ENCODE peak calls at places on chromosomes 1 and 21, in ten cellular contexts. V, E, D, P, H, Y, Q, W, K and L are unnamed samples.

GRCh38 chr1:95002167-95002566 is 70.6 kb downstream of the ALG14 start:
- DNase-seq in K (no peak), Y (no peak), H (no peak), P (no peak), W (no peak), V (peak), E (no peak), Q (no peak), D (no peak), L (no peak)

GRCh38 chr1:90800012-90800717 is 83.1 kb upstream of the BARHL2 start:
- DNase-seq in K (no peak), Q (no peak), D (no peak), W (no peak), H (no peak), V (no peak), E (no peak), P (no peak), Y (no peak), L (no peak)

GRCh38 chr1:68121536-68121935 is 71.1 kb upstream of the DIRAS3 start:
- DNase-seq in P (no peak), D (peak), K (no peak), W (peak), Y (peak), Q (peak), V (no peak), H (no peak), E (no peak), L (peak)

GRCh38 chr1:47564570-47564969 is 126.7 kb downstream of the FOXD2 start:
- DNase-seq in Q (no peak), E (no peak), P (no peak), H (no peak), W (no peak), V (no peak), K (no peak), Y (no peak), D (no peak), L (no peak)

GRCh38 chr1:173257805-173258204 is 50.7 kb upstream of the TNFSF4 start:
- DNase-seq in H (no peak), Q (no peak), P (no peak), W (peak), K (no peak), E (no peak), V (no peak), D (no peak), Y (no peak), L (no peak)

GRCh38 chr1:15705184-15705566 is 21.1 kb downstream of the PLEKHM2 start:
- DNase-seq in E (no peak), Y (no peak), D (no peak), V (no peak), W (no peak), K (no peak), P (no peak), Q (no peak), H (no peak), L (no peak)

GRCh38 chr1:58573705-58574591 is 3.1 kb downstream of the TACSTD2 start:
- DNase-seq in Q (no peak), K (no peak), D (no peak), E (no peak), P (no peak), W (no peak), V (no peak), H (no peak), Y (no peak), L (no peak)

GRCh38 chr21:37219766-37220432 is 47.2 kb downstream of the VPS26C start:
- DNase-seq in K (no peak), W (peak), D (no peak), P (no peak), E (no peak), Q (no peak), Y (peak), H (peak), V (no peak), L (no peak)

GRCh38 chr1:8889925-8890785 is 11.7 kb upstream of the ENO1 start:
- DNase-seq in H (peak), P (peak), K (no peak), E (no peak), D (peak), W (peak), Y (peak), V (peak), Q (peak), L (peak)

GRCh38 chr1:111739984-111740765 is 980 bp upstream of the INKA2 start:
- DNase-seq in Y (peak), V (peak), K (no peak), Q (peak), D (peak), W (peak), H (peak), E (no peak), P (peak), L (peak)

GRCh38 chr1:185499986-185500626 is 183.1 kb upstream of the IVNS1ABP start:
- DNase-seq in Y (peak), Q (peak), D (peak), K (peak), W (peak), P (no peak), H (no peak), E (no peak), V (no peak), L (peak)

GRCh38 chr1:178941261-178941689 is 70.4 kb upstream of the ANGPTL1 start:
- DNase-seq in K (no peak), H (no peak), V (no peak), Q (no peak), E (no peak), W (no peak), P (peak), Y (no peak), D (no peak), L (no peak)

GRCh38 chr1:180631197-180631765 is 541 bp upstream of the XPR1 start:
- DNase-seq in V (no peak), Q (no peak), W (no peak), H (no peak), Y (no peak), D (no peak), E (no peak), K (no peak), P (peak), L (no peak)

GRCh38 chr1:25819496-25820246 is at the start of gene MTFR1L:
- DNase-seq in V (peak), D (peak), Y (peak), P (peak), Q (peak), H (peak), W (peak), K (no peak), E (peak), L (peak)

GRCh38 chr1:245762396-245762910 is 607.7 kb downstream of the KIF26B start:
- DNase-seq in W (no peak), K (no peak), E (no peak), Q (no peak), V (no peak), H (no peak), Y (no peak), P (no peak), D (no peak), L (no peak)

GRCh38 chr1:184513421-184513820 is 126.6 kb downstream of the C1orf21 start:
- DNase-seq in K (no peak), Y (no peak), D (peak), W (peak), Q (no peak), V (no peak), E (no peak), P (no peak), H (no peak), L (no peak)

GRCh38 chr1:203556047-203556851 is 62.3 kb downstream of the OPTC start:
- DNase-seq in V (peak), H (no peak), D (peak), P (peak), Q (peak), K (peak), W (peak), Y (peak), E (no peak), L (peak)

GRCh38 chr21:41848971-41849580 is 30.1 kb downstream of the PRDM15 start:
- DNase-seq in W (no peak), H (peak), Y (no peak), Q (no peak), E (no peak), V (no peak), K (no peak), P (no peak), D (no peak), L (no peak)

GRCh38 chr1:110040548-110040947 is 6.1 kb downstream of the STRIP1 start:
- DNase-seq in Q (no peak), V (no peak), Y (peak), K (no peak), P (no peak), W (no peak), D (no peak), E (no peak), H (no peak), L (no peak)

GRCh38 chr1:164716992-164717703 is 158.2 kb downstream of the PBX1 start:
- DNase-seq in V (no peak), Q (peak), W (peak), H (no peak), Y (peak), K (peak), E (no peak), P (no peak), D (no peak), L (peak)

GRCh38 chr1:200409203-200409760 is 554 bp downstream of the ZNF281 start:
- DNase-seq in P (peak), K (no peak), V (peak), W (peak), Y (no peak), E (no peak), H (no peak), Q (peak), D (peak), L (peak)

GRCh38 chr1:159091547-159092397 is 15.2 kb upstream of the AIM2 start:
- DNase-seq in D (peak), H (no peak), K (peak), Y (peak), V (no peak), W (peak), Q (peak), P (no peak), E (no peak), L (peak)

DNA sequence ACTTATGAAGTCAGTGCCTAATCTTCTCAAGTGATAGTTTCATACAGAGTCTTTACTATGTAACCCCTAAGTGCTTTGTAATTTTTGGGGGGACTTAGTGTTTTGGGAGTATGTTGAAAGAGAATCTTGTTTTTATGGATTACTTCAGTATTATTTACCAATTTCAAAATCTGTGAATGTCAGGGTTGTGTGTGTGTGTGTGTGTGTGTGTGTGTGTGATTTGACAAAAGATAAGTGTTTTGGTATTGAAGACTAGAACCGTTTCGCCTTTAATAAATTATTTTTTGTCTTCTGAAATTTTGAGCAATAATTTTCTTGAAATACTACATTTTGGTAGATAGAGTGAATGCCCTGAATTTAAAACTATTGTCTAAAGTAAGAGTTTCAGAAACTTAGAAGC is 5.8 kb downstream of the MAGI3 start:
- DNase-seq in V (no peak), H (peak), E (no peak), D (no peak), K (no peak), P (no peak), Q (no peak), W (no peak), Y (no peak), L (no peak)
- TF ChIP-seq CTCF in V (no peak), H (no peak), E (no peak), D (no peak), K (no peak), P (no peak), Q (no peak), W (no peak), Y (no peak), L (no peak)

GRCh38 chr1:226404904-226405222 is 3.0 kb downstream of the PARP1 start:
- DNase-seq in E (no peak), H (no peak), P (no peak), K (no peak), W (no peak), Q (no peak), V (no peak), D (no peak), Y (no peak), L (no peak)
- H3K4me3 ChIP-seq in E (no peak), H (no peak), P (no peak), K (peak), W (no peak), Q (no peak), V (no peak), D (no peak), Y (no peak), L (no peak)

DNA sequence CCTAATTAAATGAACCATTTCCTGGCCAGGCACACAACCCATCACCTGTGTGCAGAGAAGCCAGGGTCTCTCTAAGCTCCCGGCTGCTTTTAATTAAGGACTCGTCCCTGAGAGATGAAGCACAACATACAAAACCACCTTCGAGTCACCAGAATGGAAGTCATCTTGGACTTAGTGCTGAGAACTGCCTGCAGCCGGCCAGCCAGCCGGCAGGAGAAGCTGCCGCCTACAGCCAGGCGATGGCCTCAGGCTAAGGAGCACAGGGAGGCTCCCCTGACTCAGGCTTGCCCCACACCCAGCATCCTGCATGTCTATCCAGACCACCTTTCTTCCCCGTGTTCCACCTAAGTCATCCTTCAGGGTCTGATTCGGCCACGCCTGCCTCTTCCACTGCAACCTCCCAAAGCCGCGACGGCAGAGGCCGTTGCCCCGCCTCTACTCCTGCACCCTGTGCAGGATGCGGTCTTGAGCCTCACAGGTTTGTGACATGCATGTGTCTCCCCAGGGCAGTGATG is 83.6 kb downstream of the SLC66A1 start:
- DNase-seq in Y (peak), K (peak), E (no peak), W (peak), V (no peak), H (no peak), Q (peak), P (no peak), D (no peak), L (peak)
- TF ChIP-seq CTCF in Y (peak), K (peak), E (no peak), W (no peak), V (no peak), H (no peak), Q (peak), P (no peak), D (no peak), L (peak)

GRCh38 chr1:22598736-22599135 is 35.4 kb downstream of the EPHA8 start:
- DNase-seq in W (no peak), Q (no peak), V (no peak), D (no peak), Y (no peak), K (no peak), E (no peak), P (no peak), H (no peak), L (no peak)

GRCh38 chr1:22600817-22601605 is 35.4 kb upstream of the C1QA start:
- DNase-seq in V (no peak), Y (no peak), E (no peak), Q (no peak), P (no peak), D (no peak), K (no peak), H (no peak), W (no peak), L (no peak)

GRCh38 chr1:22602060-22602740 is 34.2 kb upstream of the C1QA start:
- DNase-seq in P (no peak), V (no peak), E (no peak), Q (no peak), K (no peak), W (no peak), H (no peak), Y (no peak), D (no peak), L (no peak)

GRCh38 chr1:22601610-22602009 is 34.8 kb upstream of the C1QA start:
- DNase-seq in V (no peak), Y (no peak), K (no peak), W (no peak), H (no peak), P (no peak), E (no peak), D (no peak), Q (no peak), L (no peak)

DNA sequence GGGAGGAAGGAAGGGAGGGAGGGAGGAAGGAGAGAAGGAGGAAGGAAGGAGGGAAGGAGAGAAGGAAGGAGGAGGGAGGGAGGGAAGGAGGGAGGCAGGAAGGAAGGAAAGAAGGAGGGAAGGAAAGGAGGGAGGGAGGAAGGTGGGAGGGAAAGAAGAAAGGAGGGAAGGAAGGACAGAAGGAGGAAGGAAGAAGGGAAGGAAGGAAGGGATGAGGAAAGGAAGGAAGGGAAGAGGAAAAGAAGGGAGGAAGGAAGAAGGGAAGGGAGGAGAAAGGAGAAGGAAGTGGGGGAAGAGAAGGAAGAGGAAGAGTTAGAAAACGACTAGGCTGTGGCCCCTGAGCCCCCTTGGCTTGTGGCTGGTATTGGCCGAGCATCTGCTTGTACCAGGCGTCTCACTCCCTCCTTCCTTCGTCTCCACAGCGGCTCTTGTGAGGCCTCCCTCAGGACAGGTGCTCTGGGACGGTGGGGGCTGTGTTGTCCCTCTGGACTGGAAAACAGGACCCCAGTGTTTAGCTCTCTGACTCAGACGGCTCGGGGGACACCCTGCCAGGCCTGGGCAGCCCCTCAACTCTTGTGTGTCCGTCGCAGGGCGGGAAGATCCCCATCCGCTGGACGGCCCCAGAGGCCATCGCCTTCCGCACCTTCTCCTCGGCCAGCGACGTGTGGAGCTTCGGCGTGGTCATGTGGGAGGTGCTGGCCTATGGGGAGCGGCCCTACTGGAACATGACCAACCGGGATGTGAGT is 36.2 kb upstream of the C1QA start:
- DNase-seq in E (no peak), Y (no peak), Q (no peak), D (no peak), K (no peak), P (no peak), V (no peak), H (peak), W (no peak), L (no peak)
- H3K4me3 ChIP-seq in E (no peak), Y (no peak), Q (no peak), D (no peak), K (no peak), P (no peak), V (no peak), H (no peak), W (no peak), L (no peak)

DNA sequence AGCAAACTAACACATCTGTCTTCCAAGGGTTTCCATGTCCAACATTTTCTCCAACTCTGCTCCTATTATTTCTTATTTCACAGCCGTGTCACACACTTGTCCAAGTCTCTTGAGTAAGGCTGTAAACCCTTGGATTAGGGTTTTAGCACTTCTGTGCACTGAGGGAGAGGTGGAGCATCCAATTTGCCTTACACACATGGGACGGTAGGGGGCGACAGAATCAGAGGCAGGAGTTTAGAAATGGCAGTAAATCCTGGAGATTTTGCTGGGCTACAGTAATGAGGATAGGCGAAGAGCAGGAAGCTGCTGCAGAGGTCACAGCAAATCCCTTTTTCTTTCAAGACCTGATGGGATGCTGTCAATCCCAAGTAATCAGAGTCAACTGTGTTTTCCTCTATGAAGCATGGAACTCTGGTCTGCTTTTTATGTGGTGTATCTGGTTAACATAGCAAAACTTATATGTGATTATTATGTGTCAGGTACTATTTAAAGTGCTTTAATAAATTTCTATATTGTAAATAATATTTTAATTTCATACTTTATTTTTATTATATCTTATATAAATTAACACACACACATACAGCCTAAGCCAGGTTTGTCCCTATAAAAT is 15.4 kb upstream of the LCE5A start:
- DNase-seq in W (no peak), P (no peak), E (no peak), D (peak), V (no peak), K (no peak), Q (no peak), Y (peak), H (peak), L (no peak)
- TF ChIP-seq CTCF in W (peak), P (no peak), E (peak), D (peak), V (no peak), K (peak), Q (peak), Y (peak), H (no peak), L (peak)

GRCh38 chr1:44524655-44525530 is 119.8 kb downstream of the RNF220 start:
- DNase-seq in K (no peak), V (no peak), H (no peak), W (no peak), Y (no peak), D (no peak), Q (no peak), P (no peak), E (no peak), L (no peak)
- H3K4me3 ChIP-seq in K (no peak), V (no peak), H (no peak), W (no peak), Y (no peak), D (no peak), Q (no peak), P (no peak), E (no peak), L (no peak)

GRCh38 chr21:45509566-45510465 is 32.4 kb downstream of the SLC19A1 start:
- DNase-seq in D (no peak), Q (no peak), V (no peak), E (no peak), W (no peak), K (no peak), H (no peak), Y (no peak), P (peak), L (no peak)
- TF ChIP-seq CTCF in D (peak), Q (peak), V (no peak), E (no peak), W (no peak), K (peak), H (no peak), Y (no peak), P (no peak), L (no peak)

GRCh38 chr21:44871576-44872265 is 1.8 kb downstream of the PTTG1IP start:
- DNase-seq in P (peak), V (no peak), Y (peak), Q (peak), E (no peak), W (peak), H (peak), K (no peak), D (peak), L (peak)
- H3K4me3 ChIP-seq in P (peak), V (peak), Y (peak), Q (peak), E (peak), W (peak), H (peak), K (peak), D (peak), L (peak)

GRCh38 chr1:204927673-204928641 is 57.3 kb downstream of the NFASC start:
- DNase-seq in K (no peak), Y (no peak), H (no peak), P (no peak), D (no peak), W (no peak), Q (no peak), V (no peak), E (no peak), L (no peak)
- TF ChIP-seq CTCF in K (no peak), Y (no peak), H (no peak), P (no peak), D (no peak), W (no peak), Q (no peak), V (no peak), E (no peak), L (no peak)

DNA sequence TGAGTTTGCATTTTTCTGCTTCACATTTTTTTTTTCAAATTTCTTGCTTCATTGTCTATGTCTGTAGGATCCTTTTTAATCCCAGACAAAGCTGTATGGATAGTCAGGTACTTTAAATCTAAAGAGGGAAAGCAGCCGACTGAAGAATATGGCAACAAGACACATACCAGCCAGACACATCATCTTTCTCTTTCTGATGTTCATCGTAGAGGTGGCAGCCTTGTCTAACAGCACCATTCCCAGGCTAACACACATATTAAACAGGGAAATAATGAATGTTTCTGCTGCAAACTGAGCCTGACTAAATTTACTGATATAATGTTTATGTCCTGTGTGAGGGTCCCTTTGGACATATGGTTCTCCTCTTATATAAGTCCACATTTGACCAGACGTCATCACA is 3.7 kb upstream of the TEKT2 start:
- DNase-seq in H (no peak), W (no peak), Q (no peak), V (no peak), E (no peak), D (no peak), P (no peak), K (no peak), Y (no peak), L (no peak)
- H3K4me3 ChIP-seq in H (no peak), W (no peak), Q (no peak), V (no peak), E (no peak), D (no peak), P (no peak), K (no peak), Y (no peak), L (no peak)